ENCODE peak calls at places on chromosomes 5 and 9, in four cellular contexts. One of them, this sample, is unnamed.

GRCh38 chr9:78860806-78861475 is 564.0 kb downstream of the PSAT1 start:
- DNase-seq in NCI-H2107: no peak
- DNase-seq in sigmoid colon: no peak
- DNase-seq in NCI-H1417 treated with DMSO at 0.1 percent for 48 hours: no peak
- DNase-seq in this sample: no peak

GRCh38 chr9:128027166-128027539 is 40.0 kb downstream of the NAIF1 start:
- DNase-seq in NCI-H2107: no peak
- DNase-seq in sigmoid colon: no peak
- DNase-seq in NCI-H1417 treated with DMSO at 0.1 percent for 48 hours: no peak
- DNase-seq in this sample: no peak

GRCh38 chr9:126861707-126862460 is 1.4 kb downstream of the ZBTB34 start:
- DNase-seq in NCI-H2107: no peak
- DNase-seq in sigmoid colon: no peak
- DNase-seq in NCI-H1417 treated with DMSO at 0.1 percent for 48 hours: no peak
- DNase-seq in this sample: no peak

GRCh38 chr5:16558984-16559629 is 57.7 kb downstream of the RETREG1 start:
- DNase-seq in NCI-H2107: no peak
- DNase-seq in sigmoid colon: no peak
- DNase-seq in NCI-H1417 treated with DMSO at 0.1 percent for 48 hours: no peak
- DNase-seq in this sample: no peak

GRCh38 chr9:135898634-135899407 is 8.5 kb downstream of the CAMSAP1 start:
- DNase-seq in NCI-H2107: no peak
- DNase-seq in sigmoid colon: no peak
- DNase-seq in NCI-H1417 treated with DMSO at 0.1 percent for 48 hours: no peak
- DNase-seq in this sample: no peak

GRCh38 chr5:17203329-17204132 is 13.9 kb upstream of the BASP1 start:
- DNase-seq in NCI-H2107: no peak
- DNase-seq in sigmoid colon: peak
- DNase-seq in NCI-H1417 treated with DMSO at 0.1 percent for 48 hours: peak
- DNase-seq in this sample: peak

GRCh38 chr9:78745331-78745730 is 448.4 kb downstream of the PSAT1 start:
- DNase-seq in NCI-H2107: no peak
- DNase-seq in sigmoid colon: no peak
- DNase-seq in NCI-H1417 treated with DMSO at 0.1 percent for 48 hours: no peak
- DNase-seq in this sample: no peak

GRCh38 chr5:132456553-132457361 is 33.8 kb downstream of the IRF1 start:
- DNase-seq in NCI-H2107: no peak
- DNase-seq in sigmoid colon: no peak
- DNase-seq in NCI-H1417 treated with DMSO at 0.1 percent for 48 hours: no peak
- DNase-seq in this sample: no peak

GRCh38 chr9:122005597-122005996 is 87.5 kb downstream of the TTLL11 start:
- DNase-seq in NCI-H2107: no peak
- DNase-seq in sigmoid colon: no peak
- DNase-seq in NCI-H1417 treated with DMSO at 0.1 percent for 48 hours: no peak
- DNase-seq in this sample: no peak

GRCh38 chr5:68169898-68170297 is 45.7 kb upstream of the PIK3R1 start:
- DNase-seq in NCI-H2107: no peak
- DNase-seq in sigmoid colon: peak
- DNase-seq in NCI-H1417 treated with DMSO at 0.1 percent for 48 hours: no peak
- DNase-seq in this sample: no peak

GRCh38 chr9:115548826-115549225 is 430.9 kb upstream of the TNC start:
- DNase-seq in NCI-H2107: no peak
- DNase-seq in sigmoid colon: no peak
- DNase-seq in NCI-H1417 treated with DMSO at 0.1 percent for 48 hours: no peak
- DNase-seq in this sample: no peak

GRCh38 chr5:142484821-142485387 is 160.1 kb upstream of the SPRY4 start:
- DNase-seq in NCI-H2107: no peak
- DNase-seq in sigmoid colon: no peak
- DNase-seq in NCI-H1417 treated with DMSO at 0.1 percent for 48 hours: no peak
- DNase-seq in this sample: no peak

GRCh38 chr9:120713257-120714087 is 798 bp downstream of the MEGF9 start:
- DNase-seq in NCI-H2107: no peak
- DNase-seq in sigmoid colon: peak
- DNase-seq in NCI-H1417 treated with DMSO at 0.1 percent for 48 hours: no peak
- DNase-seq in this sample: no peak

GRCh38 chr5:144284036-144284435 is 113.4 kb downstream of the KCTD16 start:
- DNase-seq in NCI-H2107: no peak
- DNase-seq in sigmoid colon: no peak
- DNase-seq in NCI-H1417 treated with DMSO at 0.1 percent for 48 hours: no peak
- DNase-seq in this sample: no peak